ENCODE peak calls at places on chromosome 1, in nine cellular contexts. H is adrenal gland; Z is esophagus squamous epithelium; U is suprapubic skin; J is prostate gland; W is HCT116; A is breast epithelium; O is CD8-positive, alpha-beta memory T cell; E is ascending aorta. F is an unnamed sample.

GRCh38 chr1:65681101-65681500 is 111.6 kb upstream of the PDE4B start:
- DNase-seq in H (no peak), Z (no peak), U (no peak), J (no peak), W (no peak), A (no peak), O (no peak), E (no peak), F (no peak)

GRCh38 chr1:12601690-12602632 is 16.0 kb downstream of the DHRS3 start:
- DNase-seq in H (peak; percentile 81), Z (no peak), U (no peak), J (no peak), W (peak; percentile 56), A (no peak), O (no peak), E (no peak), F (no peak)

GRCh38 chr1:37473431-37474050 is 839 bp upstream of the ZC3H12A start:
- DNase-seq in H (peak; percentile 37), Z (no peak), U (no peak), J (no peak), W (no peak), A (peak; percentile 50), O (no peak), E (peak; percentile 66), F (no peak)

GRCh38 chr1:26015358-26015757 is 6.2 kb upstream of the EXTL1 start:
- DNase-seq in H (peak; percentile 54), Z (no peak), U (no peak), J (no peak), W (no peak), A (no peak), O (no peak), E (no peak), F (peak; percentile 87)

GRCh38 chr1:98660941-98661543 is 479 bp upstream of the SNX7 start:
- DNase-seq in H (no peak), Z (no peak), U (no peak), J (no peak), W (no peak), A (no peak), O (no peak), E (no peak), F (no peak)

GRCh38 chr1:167658574-167659328 is 28.7 kb downstream of the RCSD1 start:
- DNase-seq in H (no peak), Z (no peak), U (no peak), J (no peak), W (no peak), A (no peak), O (no peak), E (no peak), F (no peak)

GRCh38 chr1:67257173-67257535 is 50.5 kb upstream of the IL12RB2 start:
- DNase-seq in H (no peak), Z (no peak), U (no peak), J (no peak), W (no peak), A (no peak), O (no peak), E (no peak), F (no peak)

GRCh38 chr1:19814681-19815503 is at the start of gene RNF186:
- DNase-seq in H (no peak), Z (no peak), U (peak; percentile 76), J (peak; percentile 86), W (no peak), A (no peak), O (no peak), E (no peak), F (peak; percentile 42)

GRCh38 chr1:223258751-223259177 is 105.2 kb downstream of the SUSD4 start:
- DNase-seq in H (peak; percentile 74), Z (no peak), U (no peak), J (no peak), W (no peak), A (no peak), O (no peak), E (no peak), F (no peak)

GRCh38 chr1:112549590-112549989 is 40.8 kb downstream of the WNT2B start:
- DNase-seq in H (no peak), Z (no peak), U (no peak), J (no peak), W (no peak), A (no peak), O (no peak), E (no peak), F (no peak)

GRCh38 chr1:2859881-2860430 is 58.5 kb upstream of the TTC34 start:
- DNase-seq in H (no peak), Z (no peak), U (no peak), J (no peak), W (no peak), A (no peak), O (no peak), E (no peak), F (no peak)

GRCh38 chr1:31102501-31102950 is 37.0 kb upstream of the PUM1 start:
- DNase-seq in H (peak; percentile 23), Z (no peak), U (no peak), J (no peak), W (no peak), A (no peak), O (no peak), E (no peak), F (no peak)

GRCh38 chr1:37673920-37674319 is 18.4 kb upstream of the CDCA8 start:
- DNase-seq in H (no peak), Z (no peak), U (no peak), J (no peak), W (no peak), A (no peak), O (peak; percentile 39), E (no peak), F (no peak)

GRCh38 chr1:114756009-114756892 is 1.5 kb downstream of the CSDE1 start:
- DNase-seq in H (no peak), Z (no peak), U (no peak), J (no peak), W (no peak), A (no peak), O (no peak), E (no peak), F (no peak)

GRCh38 chr1:29249170-29249691 is 12.9 kb downstream of the PTPRU start:
- DNase-seq in H (no peak), Z (no peak), U (no peak), J (no peak), W (no peak), A (no peak), O (no peak), E (no peak), F (no peak)

GRCh38 chr1:43044572-43045361 is 86.1 kb upstream of the SLC2A1 start:
- DNase-seq in H (no peak), Z (no peak), U (no peak), J (no peak), W (no peak), A (no peak), O (no peak), E (no peak), F (no peak)

GRCh38 chr1:1434131-1434811 is 1.2 kb upstream of the VWA1 start:
- DNase-seq in H (peak; percentile 33), Z (no peak), U (no peak), J (peak; percentile 67), W (no peak), A (peak; percentile 78), O (no peak), E (no peak), F (peak; percentile 64)

GRCh38 chr1:1206376-1207253 is at the start of gene TNFRSF18:
- DNase-seq in H (peak; percentile 7), Z (no peak), U (no peak), J (peak; percentile 43), W (peak; percentile 23), A (no peak), O (peak; percentile 23), E (no peak), F (no peak)

GRCh38 chr1:198778049-198778448 is 139.2 kb downstream of the PTPRC start:
- DNase-seq in H (peak; percentile 11), Z (no peak), U (no peak), J (no peak), W (no peak), A (no peak), O (no peak), E (no peak), F (no peak)

GRCh38 chr1:214573386-214574358 is 22.3 kb upstream of the PTPN14 start:
- DNase-seq in H (no peak), Z (no peak), U (no peak), J (peak; percentile 81), W (no peak), A (no peak), O (no peak), E (no peak), F (no peak)
- H3K27ac ChIP-seq in H (no peak overlapping the region), Z (peak overlapping the region; percentile 76), U (peak overlapping the region; percentile 88), J (peak overlapping the region; percentile 63), W (no peak overlapping the region), A (peak overlapping the region; percentile 89), O (no peak overlapping the region), E (peak overlapping the region; percentile 47), F (no peak overlapping the region)

GRCh38 chr1:24318238-24318987 is 744 bp upstream of the GRHL3 start:
- DNase-seq in H (no peak), Z (no peak), U (no peak), J (no peak), W (no peak), A (no peak), O (no peak), E (no peak), F (no peak)
- H3K27me3 ChIP-seq in H (peaks cover 11% of the 10 kb centered on the region), Z (no peaks in the 10 kb centered on the region), U (no peaks in the 10 kb centered on the region), J (no peaks in the 10 kb centered on the region), W (peaks cover 39% of the 10 kb centered on the region), A (no peaks in the 10 kb centered on the region), O (peaks cover 27% of the 10 kb centered on the region), E (no peaks in the 10 kb centered on the region), F (no peaks in the 10 kb centered on the region)

DNA sequence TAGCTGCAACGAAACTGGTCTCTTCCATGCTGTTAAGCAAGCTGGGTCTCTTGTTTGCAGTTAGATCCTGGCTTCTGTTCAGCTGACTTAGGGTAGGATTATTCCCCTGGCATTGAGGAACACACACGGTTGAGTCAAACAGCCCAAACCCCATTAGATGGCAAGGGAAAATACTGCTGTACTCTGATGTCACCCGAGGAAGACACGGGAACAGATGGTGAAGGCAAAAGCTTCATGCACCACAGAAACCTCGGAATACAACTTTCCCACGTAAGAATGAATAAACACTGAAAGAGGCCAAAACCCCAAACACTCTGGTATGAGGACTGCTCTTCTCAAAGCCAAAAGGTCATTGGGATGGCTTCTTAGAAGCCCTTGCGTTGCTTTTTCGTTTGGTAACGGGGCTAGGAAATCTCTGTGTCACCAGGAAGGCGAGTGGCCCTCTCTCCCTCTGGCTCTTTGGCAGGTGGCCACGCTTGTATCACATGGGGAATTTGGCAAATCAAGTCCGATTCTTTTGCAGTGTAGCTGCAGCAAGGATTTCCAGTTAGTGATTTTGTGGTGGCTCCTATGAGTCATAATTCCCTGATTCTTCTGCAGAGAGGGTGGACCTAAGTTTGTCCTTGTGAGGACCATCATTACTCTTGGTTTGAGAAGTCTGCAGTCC is 16.7 kb upstream of the LYST start:
- DNase-seq in H (peak; percentile 95), Z (peak; percentile 6), U (peak; percentile 94), J (peak; percentile 81), W (no peak), A (peak; percentile 96), O (no peak), E (peak; percentile 95), F (peak; percentile 89)
- H3K27ac ChIP-seq in H (no peak overlapping the region), Z (peak overlapping the region; percentile 37), U (peak overlapping the region; percentile 79), J (no peak overlapping the region), W (no peak overlapping the region), A (peak overlapping the region; percentile 90), O (peak overlapping the region; percentile 12), E (peak overlapping the region; percentile 65), F (no peak overlapping the region)

DNA sequence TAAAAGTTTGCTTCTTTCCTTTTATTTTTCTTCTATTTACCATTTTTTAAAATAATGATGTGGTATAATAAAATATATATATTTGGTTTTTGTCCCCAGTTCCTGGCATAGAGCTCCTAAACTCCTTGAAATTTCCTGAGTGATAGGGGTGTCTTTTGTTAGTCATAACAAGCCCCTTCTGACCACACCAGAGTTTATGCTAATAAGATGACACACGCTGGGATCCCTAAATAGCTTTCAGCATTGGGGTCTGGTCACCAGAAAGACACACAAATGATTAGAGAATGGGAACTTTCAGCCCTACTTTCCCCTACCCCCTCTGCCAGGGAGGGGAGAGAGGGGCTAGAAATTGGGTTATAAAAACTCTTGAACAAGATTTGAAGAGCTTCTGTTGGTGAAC is 56.2 kb downstream of the COL24A1 start:
- DNase-seq in H (no peak), Z (no peak), U (no peak), J (no peak), W (no peak), A (no peak), O (no peak), E (no peak), F (no peak)
- H3K27me3 ChIP-seq in H (no peaks in the 10 kb centered on the region), Z (no peaks in the 10 kb centered on the region), U (no peaks in the 10 kb centered on the region), J (no peaks in the 10 kb centered on the region), W (no peaks in the 10 kb centered on the region), A (no peaks in the 10 kb centered on the region), O (no peaks in the 10 kb centered on the region), E (no peaks in the 10 kb centered on the region), F (no peaks in the 10 kb centered on the region)

F was measured in lung.